ENCODE peak calls at places on chromosome 11, in seven cellular contexts. Z, T, L, B, C, S and Q are unnamed samples.

GRCh38 chr11:40445391-40445790 is 1014.1 kb downstream of the LRRC4C start:
- DNase-seq in Z (no peak), L (peak; percentile 25), C (no peak), B (no peak), S (no peak), T (no peak), Q (no peak)

GRCh38 chr11:10930224-10930960 is 72.5 kb upstream of the ZBED5 start:
- DNase-seq in T (no peak), B (no peak), Z (no peak), S (no peak), L (peak; percentile 33), C (no peak), Q (peak; percentile 33)

GRCh38 chr11:27571151-27571840 is 64.7 kb upstream of the LIN7C start:
- DNase-seq in L (peak; percentile 90), B (no peak), T (peak; percentile 7), S (no peak), C (no peak), Z (no peak), Q (peak; percentile 95)

GRCh38 chr11:69708731-69709401 is 5.0 kb upstream of the FGF19 start:
- DNase-seq in L (no peak), C (no peak), S (no peak), T (no peak), Z (no peak), B (no peak), Q (no peak)

GRCh38 chr11:120219935-120220746 is 9.3 kb downstream of the OAF start:
- DNase-seq in T (no peak), S (no peak), L (no peak), Z (no peak), C (no peak), B (no peak), Q (no peak)

GRCh38 chr11:102791271-102792036 is 6.5 kb downstream of the MMP1 start:
- DNase-seq in Z (no peak), T (no peak), S (no peak), C (no peak), B (no peak), L (peak; percentile 57), Q (no peak)

GRCh38 chr11:2140411-2141400 is 1.5 kb upstream of the IGF2 start:
- DNase-seq in Z (no peak), B (no peak), L (no peak), T (no peak), S (no peak), C (no peak), Q (no peak)

GRCh38 chr11:58641326-58641725 is 18.9 kb downstream of the CNTF start:
- DNase-seq in B (no peak), T (no peak), Z (no peak), L (no peak), S (no peak), C (no peak), Q (no peak)

GRCh38 chr11:79453617-79454016 is 12.8 kb upstream of the TENM4 start:
- DNase-seq in Z (no peak), L (no peak), T (no peak), C (no peak), B (no peak), S (no peak), Q (no peak)

GRCh38 chr11:109695696-109696095 is 273.7 kb downstream of the C11orf87 start:
- DNase-seq in Z (no peak), B (no peak), T (no peak), L (peak; percentile 10), S (no peak), C (no peak), Q (peak; percentile 29)

GRCh38 chr11:35267504-35267903 is 128.5 kb downstream of the CD44 start:
- DNase-seq in C (no peak), Z (no peak), L (peak; percentile 91), T (no peak), B (no peak), S (no peak), Q (peak; percentile 83)

GRCh38 chr11:86360775-86361395 is 13.8 kb upstream of the CCDC81 start:
- DNase-seq in L (peak; percentile 73), T (no peak), Z (no peak), S (no peak), B (no peak), C (no peak), Q (peak; percentile 75)

GRCh38 chr11:26297179-26297970 is 34.6 kb upstream of the ANO3 start:
- DNase-seq in L (peak; percentile 75), Z (no peak), B (no peak), S (no peak), T (peak; percentile 49), C (no peak), Q (peak; percentile 90)

DNA sequence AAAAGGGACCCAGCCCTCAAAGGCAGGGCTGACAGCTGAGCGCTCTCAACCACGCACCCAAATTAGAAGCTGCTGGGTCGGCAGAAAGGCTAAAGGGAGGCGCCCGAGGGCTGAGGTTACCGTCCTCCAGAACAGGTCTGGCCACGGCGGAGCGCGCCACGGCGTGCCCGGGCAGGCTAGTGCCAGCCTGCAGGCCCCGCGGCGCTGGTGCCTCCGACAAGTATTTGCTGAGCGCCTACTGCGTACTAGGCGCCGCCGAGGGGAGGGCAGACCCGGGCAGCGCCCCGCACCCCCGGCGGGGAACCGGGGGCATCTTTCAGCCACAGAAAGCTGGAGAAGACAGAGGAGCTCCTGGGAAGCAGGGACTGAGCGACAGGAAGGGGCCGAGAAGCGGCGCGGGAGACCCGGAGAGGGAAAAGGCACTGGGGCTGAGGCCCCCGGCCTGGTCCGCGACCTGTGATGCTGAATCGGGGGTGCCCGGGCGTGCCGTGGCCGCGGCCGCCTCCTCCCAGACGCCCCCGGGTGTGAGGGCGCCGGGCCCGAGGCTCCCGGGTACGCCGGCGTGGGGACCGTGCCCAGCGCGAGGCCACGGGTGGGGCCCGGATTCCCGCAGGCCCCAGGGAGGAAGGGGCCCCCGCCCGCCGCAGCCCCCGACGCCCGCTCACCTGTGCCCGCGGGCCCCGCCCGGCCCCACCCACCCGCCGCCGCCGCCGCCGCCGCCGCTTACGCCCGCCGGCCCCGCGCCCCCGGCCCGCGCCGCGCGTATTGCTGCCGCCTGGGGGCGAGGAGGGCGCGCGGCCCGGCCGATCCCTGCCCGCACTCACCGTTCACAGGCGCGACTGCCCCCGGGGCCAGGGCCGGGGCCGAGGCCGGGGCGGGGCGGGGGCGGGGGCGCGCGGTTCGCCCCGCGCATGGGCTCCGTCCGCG is 521 bp downstream of the HRAS start:
- DNase-seq in B (peak; percentile 83), Z (peak; percentile 91), L (no peak), C (no peak), T (peak; percentile 71), S (peak; percentile 64), Q (no peak)
- H3K4me3 ChIP-seq in B (peak overlapping the region; percentile 92), Z (peak overlapping the region; percentile 88), L (peak overlapping the region; percentile 95), C (peak overlapping the region; percentile 90), T (peak overlapping the region; percentile 88), S (peak overlapping the region; percentile 72), Q (peak overlapping the region; percentile 72)

GRCh38 chr11:101390539-101390938 is 193.3 kb downstream of the TRPC6 start:
- DNase-seq in S (no peak), B (no peak), L (peak; percentile 19), T (no peak), Z (no peak), C (no peak), Q (peak; percentile 25)
- TF ChIP-seq CTCF in S (no peak), B (peak; percentile 27), L (peak; percentile 45), T (peak; percentile 47), Z (peak; percentile 51), C (no peak), Q (no peak)

DNA sequence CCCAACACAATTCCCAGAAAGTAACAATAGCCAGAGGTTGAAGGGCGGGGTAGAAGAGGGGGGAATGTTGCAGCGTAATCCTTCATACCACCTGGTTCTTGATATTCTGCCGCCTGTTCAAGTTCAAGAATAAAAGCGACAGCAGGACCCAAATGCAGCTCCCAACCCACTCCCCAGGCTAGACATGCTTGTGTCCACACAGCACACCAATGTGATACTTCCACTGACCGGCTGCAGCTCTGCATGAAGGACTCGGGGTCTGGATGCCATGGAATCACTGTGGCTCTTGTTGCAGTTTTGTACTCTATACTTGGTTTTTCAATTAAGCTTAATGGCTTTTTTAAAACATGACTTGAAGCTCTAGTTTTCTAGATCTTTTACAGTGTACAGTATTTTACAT is 6.5 kb downstream of the SRPRA start:
- DNase-seq in S (no peak), T (no peak), Z (no peak), C (no peak), B (no peak), L (no peak), Q (no peak)
- H3K4me3 ChIP-seq in S (no peak overlapping the region), T (no peak overlapping the region), Z (no peak overlapping the region), C (no peak overlapping the region), B (no peak overlapping the region), L (no peak overlapping the region), Q (no peak overlapping the region)

DNA sequence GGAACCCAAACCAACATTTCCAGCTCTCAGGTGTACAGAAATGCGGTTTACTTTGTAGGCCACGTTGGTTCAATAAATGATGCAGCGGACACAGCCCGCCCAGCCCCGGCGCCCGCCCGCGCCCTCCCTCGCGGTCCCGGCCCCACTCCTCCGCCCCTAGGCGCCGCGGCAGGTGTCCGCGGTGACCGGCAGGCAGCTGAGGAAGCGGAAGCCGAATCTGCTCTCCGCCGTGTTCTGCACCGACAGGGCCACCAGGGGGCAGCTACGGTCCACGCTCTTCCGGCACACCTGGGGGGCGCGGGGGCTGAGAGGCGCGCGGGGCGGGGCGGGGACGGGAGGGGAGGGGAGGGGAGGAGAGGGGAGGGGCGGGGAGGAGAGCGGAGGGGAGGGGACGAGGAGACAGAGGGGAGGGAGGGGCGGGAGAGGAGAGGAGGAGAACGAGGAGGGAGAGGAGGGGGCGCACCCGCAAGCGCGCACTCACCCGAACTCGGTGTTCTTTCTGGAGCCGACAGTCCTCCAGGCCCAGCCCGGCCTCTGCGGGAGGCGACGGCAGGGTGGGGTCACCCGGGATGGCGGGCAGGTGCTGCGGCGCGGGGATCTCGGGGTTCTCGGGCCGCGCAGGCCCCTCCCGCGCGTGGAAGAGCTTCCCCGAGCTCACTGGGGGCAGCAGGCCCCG is 5.6 kb downstream of the LMNTD2 start:
- DNase-seq in B (peak; percentile 88), C (no peak), Z (no peak), L (no peak), S (peak; percentile 73), T (peak; percentile 92), Q (peak; percentile 52)
- TF ChIP-seq CTCF in B (peak; percentile 56), C (peak; percentile 79), Z (peak; percentile 76), L (peak; percentile 50), S (peak; percentile 32), T (peak; percentile 43), Q (peak; percentile 64)

GRCh38 chr11:64607381-64608259 is 16.6 kb downstream of the SLC22A12 start:
- DNase-seq in T (no peak), B (no peak), C (no peak), S (peak; percentile 72), L (peak; percentile 5), Z (no peak), Q (peak; percentile 27)
- H3K4me3 ChIP-seq in T (no peak overlapping the region), B (no peak overlapping the region), C (no peak overlapping the region), S (peak overlapping the region; percentile 21), L (no peak overlapping the region), Z (no peak overlapping the region), Q (peak overlapping the region; percentile 13)

DNA sequence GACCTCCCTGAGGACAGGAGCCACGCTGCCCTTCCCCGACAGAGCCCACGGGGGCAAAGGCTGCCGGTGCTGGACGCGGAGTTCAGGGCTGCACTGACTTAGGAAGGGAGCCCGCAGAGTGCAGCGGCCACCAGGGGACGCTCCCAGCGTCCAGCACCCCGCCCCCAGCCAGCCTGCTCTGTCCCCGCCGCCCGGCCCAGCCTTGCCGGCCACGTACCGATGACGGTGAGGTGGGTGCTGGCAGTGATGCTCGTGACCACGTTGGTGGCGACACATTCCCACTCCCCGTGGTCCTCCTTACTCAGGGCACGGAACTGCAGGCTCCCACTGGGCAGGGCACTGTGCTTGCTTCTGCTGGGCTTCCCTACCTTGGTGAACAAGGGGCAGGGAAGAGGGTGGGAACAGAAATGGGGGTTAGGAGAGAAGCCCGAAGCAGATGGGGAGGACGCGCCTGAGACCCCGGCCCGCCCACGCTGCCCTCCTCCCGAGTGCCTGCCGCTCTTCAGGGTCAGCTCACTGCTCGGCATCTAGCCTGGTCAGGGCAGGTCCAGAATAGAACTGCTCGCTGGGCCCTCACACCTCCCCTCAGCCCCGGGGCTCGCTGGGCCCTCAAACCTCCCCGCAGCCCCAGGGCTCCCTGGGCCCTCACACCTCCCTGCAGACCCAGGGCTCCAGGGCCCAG is 25.9 kb downstream of the IGSF9B start:
- DNase-seq in B (no peak), T (no peak), Z (peak; percentile 39), S (no peak), L (no peak), C (no peak), Q (peak; percentile 5)
- TF ChIP-seq CTCF in B (peak; percentile 33), T (no peak), Z (peak; percentile 36), S (no peak), L (peak; percentile 15), C (peak; percentile 50), Q (peak; percentile 33)